ENCODE peak calls at places on chromosomes 11 and 22, in eight cellular contexts. A is HepG2, O is stomach, F is endothelial cell of umbilical vein, D is IMR-90, W is H1, S is tibial nerve, J is A549. C is an unnamed sample.

GRCh38 chr22:44431256-44431655 is 66.8 kb downstream of the RTL6 start:
- DNase-seq in A (no peak), O (no peak), F (no peak), D (no peak), W (no peak), S (no peak), J (no peak), C (no peak)

GRCh38 chr22:19271856-19272535 is 19.5 kb downstream of the CLTCL1 start:
- DNase-seq in A (peak; percentile 89), O (no peak), F (no peak), D (peak; percentile 74), W (peak; percentile 20), S (no peak), J (peak; percentile 90), C (no peak)

GRCh38 chr11:35804446-35805040 is 139.3 kb upstream of the LDLRAD3 start:
- DNase-seq in A (no peak), O (no peak), F (no peak), D (no peak), W (no peak), S (no peak), J (no peak), C (no peak)

GRCh38 chr22:46758867-46759290 is 3.6 kb upstream of the TBC1D22A start:
- DNase-seq in A (peak; percentile 91), O (peak; percentile 76), F (peak; percentile 82), D (peak; percentile 63), W (peak; percentile 71), S (peak; percentile 42), J (peak; percentile 72), C (no peak)

GRCh38 chr11:15910761-15911160 is 445.6 kb downstream of the SOX6 start:
- DNase-seq in A (no peak), O (no peak), F (no peak), D (no peak), W (no peak), S (no peak), J (no peak), C (no peak)

GRCh38 chr11:124402326-124402922 is 3.6 kb upstream of the OR8B3 start:
- DNase-seq in A (peak; percentile 56), O (peak; percentile 30), F (peak; percentile 67), D (peak; percentile 86), W (peak; percentile 64), S (peak; percentile 62), J (peak; percentile 70), C (peak; percentile 31)

GRCh38 chr11:62839050-62840015 is at the start of gene WDR74:
- DNase-seq in A (peak; percentile 91), O (peak; percentile 93), F (peak; percentile 93), D (peak; percentile 92), W (peak; percentile 91), S (peak; percentile 87), J (peak; percentile 94), C (peak; percentile 71)

GRCh38 chr11:20156876-20157613 is 3.2 kb downstream of the DBX1 start:
- DNase-seq in A (no peak), O (no peak), F (no peak), D (no peak), W (no peak), S (no peak), J (no peak), C (no peak)

GRCh38 chr11:29448246-29448877 is 568.5 kb downstream of the KCNA4 start:
- DNase-seq in A (no peak), O (no peak), F (peak; percentile 54), D (peak; percentile 25), W (no peak), S (no peak), J (peak; percentile 22), C (peak; percentile 5)

GRCh38 chr11:19075636-19076035 is 15.1 kb upstream of the MRGPRX2 start:
- DNase-seq in A (no peak), O (no peak), F (no peak), D (no peak), W (no peak), S (no peak), J (no peak), C (no peak)

GRCh38 chr11:19071255-19071654 is 10.7 kb upstream of the MRGPRX2 start:
- DNase-seq in A (peak; percentile 78), O (peak; percentile 72), F (peak; percentile 84), D (peak; percentile 82), W (peak; percentile 75), S (peak; percentile 38), J (peak; percentile 90), C (peak; percentile 65)

GRCh38 chr11:19073454-19074415 is 13.2 kb upstream of the MRGPRX2 start:
- DNase-seq in A (no peak), O (no peak), F (no peak), D (no peak), W (peak; percentile 46), S (no peak), J (no peak), C (no peak)

GRCh38 chr11:19076744-19077589 is 16.4 kb upstream of the MRGPRX2 start:
- DNase-seq in A (peak; percentile 32), O (peak; percentile 70), F (peak; percentile 75), D (peak; percentile 19), W (peak; percentile 91), S (peak; percentile 30), J (peak; percentile 39), C (no peak)

GRCh38 chr11:19072464-19072863 is 11.9 kb upstream of the MRGPRX2 start:
- DNase-seq in A (no peak), O (peak; percentile 86), F (no peak), D (no peak), W (no peak), S (no peak), J (no peak), C (no peak)
- TF ChIP-seq POLR2A in A (no peak), O (no peak), F (no peak), D (no peak), W (no peak), S (no peak), J (no peak), C (no peak)

DNA sequence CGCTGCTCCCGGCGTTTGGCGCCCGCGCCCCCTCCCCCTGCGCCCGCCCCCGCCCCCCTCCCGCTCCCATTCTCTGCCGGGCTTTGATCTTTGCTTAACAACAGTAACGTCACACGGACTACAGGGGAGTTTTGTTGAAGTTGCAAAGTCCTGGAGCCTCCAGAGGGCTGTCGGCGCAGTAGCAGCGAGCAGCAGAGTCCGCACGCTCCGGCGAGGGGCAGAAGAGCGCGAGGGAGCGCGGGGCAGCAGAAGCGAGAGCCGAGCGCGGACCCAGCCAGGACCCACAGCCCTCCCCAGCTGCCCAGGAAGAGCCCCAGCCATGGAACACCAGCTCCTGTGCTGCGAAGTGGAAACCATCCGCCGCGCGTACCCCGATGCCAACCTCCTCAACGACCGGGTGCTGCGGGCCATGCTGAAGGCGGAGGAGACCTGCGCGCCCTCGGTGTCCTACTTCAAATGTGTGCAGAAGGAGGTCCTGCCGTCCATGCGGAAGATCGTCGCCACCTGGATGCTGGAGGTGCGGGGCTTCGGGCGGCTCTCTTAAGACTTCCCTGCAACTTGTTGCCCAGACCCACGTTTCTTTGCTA is at the start of gene CCND1:
- DNase-seq in A (peak; percentile 95), O (peak; percentile 75), F (peak; percentile 84), D (peak; percentile 94), W (peak; percentile 83), S (peak; percentile 32), J (peak; percentile 95), C (peak; percentile 69)
- TF ChIP-seq POLR2A in A (peak; percentile 99), O (peak; percentile 53), F (peak; percentile 99), D (peak; percentile 99), W (peak; percentile 99), S (peak; percentile 58), J (peak; percentile 99), C (peak; percentile 99)

GRCh38 chr11:9575531-9576240 is 2.2 kb downstream of the WEE1 start:
- DNase-seq in A (no peak), O (no peak), F (no peak), D (no peak), W (no peak), S (no peak), J (no peak), C (no peak)
- TF ChIP-seq POLR2A in A (no peak), O (no peak), F (no peak), D (no peak), W (no peak), S (no peak), J (no peak), C (no peak)

DNA sequence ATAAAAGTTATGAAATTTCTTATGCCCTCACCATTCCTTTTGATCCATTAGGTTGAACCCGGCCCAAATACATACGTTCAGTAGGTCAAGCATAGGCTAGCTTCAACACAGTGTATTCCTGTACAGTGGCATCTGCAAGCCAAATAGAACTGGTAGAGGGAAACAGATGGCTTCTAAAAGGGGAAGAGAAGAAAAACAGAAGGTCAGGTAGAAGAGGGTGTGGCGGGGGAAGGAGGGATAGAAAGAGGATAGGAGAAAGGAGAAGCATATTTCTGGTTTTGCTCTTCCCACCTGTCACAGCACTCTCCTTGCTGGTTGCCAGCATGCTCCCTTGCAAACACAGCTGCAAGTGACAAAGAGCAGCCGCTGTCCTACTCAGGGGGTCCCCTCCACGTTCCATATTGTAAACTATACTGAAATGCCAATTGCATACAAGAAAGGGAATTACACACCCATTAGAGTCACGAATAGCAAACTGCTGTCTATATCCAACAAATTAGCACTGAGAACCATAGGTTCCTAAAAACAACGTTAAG is 71.9 kb downstream of the PHF21A start:
- DNase-seq in A (no peak), O (no peak), F (no peak), D (no peak), W (no peak), S (no peak), J (no peak), C (no peak)
- TF ChIP-seq POLR2A in A (no peak), O (no peak), F (no peak), D (no peak), W (no peak), S (no peak), J (no peak), C (no peak)

GRCh38 chr22:45671783-45672563 is at the start of gene ATXN10:
- DNase-seq in A (peak; percentile 49), O (peak; percentile 48), F (peak; percentile 77), D (peak; percentile 65), W (peak; percentile 94), S (peak; percentile 37), J (peak; percentile 66), C (peak; percentile 45)
- TF ChIP-seq POLR2A in A (peak; percentile 65), O (no peak), F (peak; percentile 31), D (peak; percentile 79), W (peak; percentile 86), S (peak; percentile 37), J (peak; percentile 49), C (peak; percentile 55)

C was measured in H54.